ENCODE peak calls at places on chromosomes 2 and 18, in eight cellular contexts. R, G, H, E, X, K, V and U are unnamed samples.

GRCh38 chr2:240925191-240925575 is 19.0 kb downstream of the CROCC2 start:
- DNase-seq in R (peak; percentile 23), E (peak; percentile 4), V (no peak), G (peak; percentile 2), X (no peak), K (peak; percentile 10), H (peak; percentile 68), U (peak; percentile 61)

GRCh38 chr2:165857881-165858280 is 63.8 kb upstream of the GALNT3 start:
- DNase-seq in R (no peak), V (peak; percentile 84), H (no peak), K (no peak), E (no peak), G (no peak), X (no peak), U (no peak)

GRCh38 chr18:76827205-76827885 is 5.0 kb downstream of the ZNF236 start:
- DNase-seq in X (no peak), R (no peak), V (peak; percentile 49), K (no peak), H (no peak), E (no peak), G (no peak), U (peak; percentile 24)

GRCh38 chr2:71879509-71880184 is 268.0 kb downstream of the CYP26B1 start:
- DNase-seq in G (no peak), X (no peak), K (no peak), V (no peak), H (no peak), R (no peak), E (no peak), U (no peak)

GRCh38 chr18:416928-417327 is 83.6 kb downstream of the COLEC12 start:
- DNase-seq in H (no peak), R (no peak), E (no peak), X (no peak), V (no peak), K (no peak), G (no peak), U (no peak)

GRCh38 chr2:107078584-107078983 is 192.6 kb upstream of the ST6GAL2 start:
- DNase-seq in K (no peak), G (no peak), E (no peak), V (no peak), H (no peak), X (no peak), R (no peak), U (no peak)

GRCh38 chr2:12424820-12425219 is 291.9 kb upstream of the TRIB2 start:
- DNase-seq in G (peak; percentile 16), H (no peak), R (peak; percentile 86), E (no peak), K (peak; percentile 25), V (peak; percentile 58), X (no peak), U (peak; percentile 84)

GRCh38 chr18:48990497-48991298 is 39.9 kb upstream of the SMAD7 start:
- DNase-seq in X (peak; percentile 76), V (peak; percentile 75), R (peak; percentile 33), K (no peak), H (no peak), G (no peak), E (no peak), U (no peak)

GRCh38 chr18:48889115-48889941 is 61.4 kb downstream of the SMAD7 start:
- DNase-seq in K (no peak), R (peak; percentile 76), E (peak; percentile 65), H (peak; percentile 70), G (no peak), X (no peak), V (no peak), U (peak; percentile 69)

GRCh38 chr2:37667704-37668103 is 3.7 kb downstream of the CDC42EP3 start:
- DNase-seq in E (no peak), H (no peak), K (no peak), G (no peak), V (no peak), R (no peak), X (no peak), U (no peak)

GRCh38 chr2:241701155-241701404 is 759 bp upstream of the ING5 start:
- DNase-seq in R (no peak), G (no peak), V (peak; percentile 73), E (no peak), X (no peak), K (no peak), H (no peak), U (no peak)

GRCh38 chr18:58993260-58993659 is 128.6 kb downstream of the ZNF532 start:
- DNase-seq in E (peak; percentile 33), G (no peak), X (no peak), H (no peak), V (peak; percentile 90), K (no peak), R (no peak), U (no peak)

GRCh38 chr2:43542285-43542933 is 53.4 kb downstream of the THADA start:
- DNase-seq in K (no peak), E (no peak), G (no peak), R (no peak), X (peak; percentile 54), V (peak; percentile 68), H (no peak), U (no peak)

GRCh38 chr2:146931109-146931508 is 913.7 kb upstream of the ACVR2A start:
- DNase-seq in X (no peak), G (no peak), E (no peak), V (no peak), H (no peak), R (no peak), K (no peak), U (no peak)

GRCh38 chr2:204170419-204170818 is 233.9 kb downstream of the ICOS start:
- DNase-seq in R (no peak), K (no peak), X (no peak), H (no peak), E (no peak), G (no peak), V (no peak), U (no peak)

GRCh38 chr2:47016172-47016913 is 100.7 kb upstream of the MCFD2 start:
- DNase-seq in K (no peak), H (no peak), G (peak; percentile 19), V (peak; percentile 98), R (no peak), X (no peak), E (no peak), U (no peak)

GRCh38 chr2:140247451-140248205 is 1467.4 kb upstream of the NXPH2 start:
- DNase-seq in V (no peak), X (no peak), E (no peak), H (no peak), K (no peak), R (no peak), G (no peak), U (no peak)

GRCh38 chr2:20449501-20450200 is 2.8 kb downstream of the RHOB start:
- DNase-seq in E (no peak), H (no peak), X (peak; percentile 79), K (peak; percentile 25), V (peak; percentile 46), G (no peak), R (peak; percentile 52), U (peak; percentile 76)

GRCh38 chr2:162025121-162025911 is 48.7 kb downstream of the DPP4 start:
- DNase-seq in E (no peak), V (peak; percentile 79), R (no peak), G (no peak), K (no peak), H (no peak), X (no peak), U (no peak)

GRCh38 chr2:142127248-142127647 is 3.6 kb downstream of the LRP1B start:
- DNase-seq in H (no peak), X (no peak), G (no peak), R (no peak), V (no peak), E (no peak), K (no peak), U (no peak)

GRCh38 chr2:199144036-199144435 is 313.7 kb downstream of the SATB2 start:
- DNase-seq in K (no peak), R (no peak), G (no peak), E (no peak), H (no peak), V (no peak), X (no peak), U (no peak)

GRCh38 chr2:179201884-179202283 is 62.7 kb downstream of the SESTD1 start:
- DNase-seq in R (no peak), X (no peak), K (no peak), G (no peak), E (no peak), H (no peak), V (peak; percentile 35), U (no peak)

GRCh38 chr18:43622024-43622423 is 344.7 kb upstream of the SYT4 start:
- DNase-seq in E (no peak), V (no peak), G (no peak), K (no peak), R (no peak), X (no peak), H (no peak), U (no peak)

GRCh38 chr2:173386441-173387044 is 31.9 kb downstream of the CDCA7 start:
- DNase-seq in E (no peak), X (no peak), R (no peak), H (no peak), G (no peak), K (no peak), V (no peak), U (no peak)

GRCh38 chr18:60090170-60090569 is 190.4 kb downstream of the PMAIP1 start:
- DNase-seq in E (no peak), H (no peak), K (no peak), G (no peak), V (no peak), R (no peak), X (no peak), U (no peak)

GRCh38 chr2:37348155-37348554 is 3.7 kb downstream of the QPCT start:
- DNase-seq in E (no peak), R (no peak), H (no peak), K (no peak), G (no peak), X (no peak), V (no peak), U (no peak)

GRCh38 chr2:215997219-215997618 is 16.1 kb downstream of the MREG start:
- DNase-seq in R (no peak), H (no peak), G (no peak), X (no peak), E (no peak), K (no peak), V (no peak), U (no peak)

GRCh38 chr2:2788076-2788475 is 457.0 kb upstream of the MYT1L start:
- DNase-seq in K (no peak), H (no peak), G (no peak), R (no peak), E (no peak), V (no peak), X (no peak), U (no peak)
- TF ChIP-seq POLR2A in K (no peak), H (no peak), G (no peak), R (no peak), E (no peak), V (no peak), X (no peak), U (no peak)

GRCh38 chr2:28618221-28619141 is 122.6 kb downstream of the PLB1 start:
- DNase-seq in V (no peak), H (peak; percentile 60), X (peak; percentile 75), K (no peak), G (no peak), R (no peak), E (no peak), U (no peak)
- H3K4me1 ChIP-seq in V (peaks cover 19% of the 10 kb centered on the region), H (peaks cover 17% of the 10 kb centered on the region), X (peaks cover 52% of the 10 kb centered on the region), K (peaks cover 41% of the 10 kb centered on the region), G (peaks cover 23% of the 10 kb centered on the region), R (peaks cover 9% of the 10 kb centered on the region), E (peaks cover 27% of the 10 kb centered on the region), U (peaks cover 33% of the 10 kb centered on the region)

GRCh38 chr2:235936493-235936892 is 231.7 kb downstream of the GBX2 start:
- DNase-seq in X (peak; percentile 25), R (no peak), G (no peak), E (no peak), H (no peak), V (no peak), K (no peak), U (no peak)
- TF ChIP-seq CTCF in X (peak; percentile 66), R (no peak), G (peak; percentile 17), E (no peak), H (no peak), V (peak; percentile 19), K (no peak), U (no peak)

GRCh38 chr18:57819671-57820460 is 16.8 kb upstream of the ATP8B1 start:
- DNase-seq in H (no peak), R (peak; percentile 46), V (peak; percentile 95), X (peak; percentile 71), E (peak; percentile 83), G (peak; percentile 82), K (peak; percentile 92), U (no peak)
- TF ChIP-seq POLR2A in H (no peak), R (no peak), V (no peak), X (no peak), E (no peak), G (no peak), K (peak; percentile 38), U (no peak)